ENCODE peak calls at places on chromosome 16, in nine cellular contexts. B is CD4-positive, alpha-beta T cell; E is activated CD4-positive, CD25-positive, alpha-beta regulatory T cell treated with anti-CD3 and anti-CD28 coated beads, Interleukin-2, amount 50 U/mL, for 16 hours; G is GM04503; C is stimulated activated CD8-positive, alpha-beta memory T cell treated with anti-CD3 and anti-CD28 coated beads, Interleukin-7, amount 100 ng/mL, for 1 hour; Z is erythroblast; Y is activated CD4-positive, alpha-beta T cell treated with anti-CD3 and anti-CD28 coated beads, Interleukin-2, amount 10 ng/mL, durations not matched to agents 7 days and 5 days; P is DMS 273 treated with DMSO at 0.1 percent for 48 hours; U is HT1080. M is an unnamed sample.

GRCh38 chr16:57301126-57301817 is 16.8 kb upstream of the PLLP start:
- DNase-seq in B (no peak), E (no peak), G (no peak), C (no peak), Z (no peak), Y (no peak), P (no peak), U (no peak), M (no peak)

GRCh38 chr16:72400257-72401078 is 228.5 kb upstream of the PMFBP1 start:
- DNase-seq in B (peak), E (peak), G (no peak), C (no peak), Z (peak), Y (peak), P (peak), U (peak), M (no peak)

GRCh38 chr16:1164975-1165374 is 12.1 kb downstream of the CACNA1H start:
- DNase-seq in B (no peak), E (no peak), G (no peak), C (no peak), Z (no peak), Y (no peak), P (no peak), U (no peak), M (no peak)

GRCh38 chr16:51831595-51832352 is 680.7 kb upstream of the SALL1 start:
- DNase-seq in B (no peak), E (no peak), G (no peak), C (no peak), Z (no peak), Y (no peak), P (no peak), U (no peak), M (no peak)

GRCh38 chr16:51535591-51535990 is 384.5 kb upstream of the SALL1 start:
- DNase-seq in B (no peak), E (no peak), G (no peak), C (no peak), Z (no peak), Y (no peak), P (no peak), U (no peak), M (no peak)

GRCh38 chr16:794091-794842 is 5.8 kb downstream of the CHTF18 start:
- DNase-seq in B (no peak), E (no peak), G (no peak), C (no peak), Z (no peak), Y (no peak), P (no peak), U (no peak), M (no peak)

GRCh38 chr16:80176114-80176513 is 364.7 kb upstream of the DYNLRB2 start:
- DNase-seq in B (no peak), E (no peak), G (peak), C (no peak), Z (no peak), Y (no peak), P (no peak), U (peak), M (no peak)

GRCh38 chr16:58684001-58684353 is 593 bp downstream of the SLC38A7 start:
- DNase-seq in B (no peak), E (no peak), G (no peak), C (no peak), Z (peak), Y (no peak), P (no peak), U (no peak), M (no peak)

GRCh38 chr16:50386819-50387218 is 18.0 kb upstream of the BRD7 start:
- DNase-seq in B (no peak), E (no peak), G (no peak), C (no peak), Z (no peak), Y (no peak), P (peak), U (no peak), M (no peak)

GRCh38 chr16:14104066-14104465 is 32.9 kb downstream of the MRTFB start:
- DNase-seq in B (no peak), E (no peak), G (no peak), C (no peak), Z (no peak), Y (no peak), P (no peak), U (no peak), M (no peak)

GRCh38 chr16:78742501-78743283 is 643.2 kb downstream of the WWOX start:
- DNase-seq in B (peak), E (peak), G (no peak), C (peak), Z (peak), Y (peak), P (no peak), U (peak), M (no peak)

GRCh38 chr16:83925957-83926725 is 26.9 kb upstream of the OSGIN1 start:
- DNase-seq in B (no peak), E (no peak), G (no peak), C (no peak), Z (no peak), Y (no peak), P (no peak), U (no peak), M (no peak)

GRCh38 chr16:23423496-23424049 is 29.4 kb downstream of the COG7 start:
- DNase-seq in B (no peak), E (no peak), G (peak), C (no peak), Z (no peak), Y (no peak), P (peak), U (peak), M (no peak)

GRCh38 chr16:52929478-52929877 is 123.2 kb downstream of the CHD9NB start:
- DNase-seq in B (no peak), E (no peak), G (no peak), C (no peak), Z (no peak), Y (no peak), P (no peak), U (no peak), M (no peak)

GRCh38 chr16:30534368-30535105 is at the start of gene ZNF747:
- DNase-seq in B (peak), E (peak), G (no peak), C (peak), Z (peak), Y (peak), P (peak), U (peak), M (peak)

GRCh38 chr16:13110124-13110796 is 208.9 kb downstream of the SHISA9 start:
- DNase-seq in B (no peak), E (no peak), G (peak), C (no peak), Z (no peak), Y (no peak), P (no peak), U (peak), M (no peak)

GRCh38 chr16:66824006-66824405 is 6.8 kb downstream of the NAE1 start:
- DNase-seq in B (no peak), E (no peak), G (no peak), C (no peak), Z (no peak), Y (no peak), P (no peak), U (no peak), M (no peak)

GRCh38 chr16:73956592-73957495 is 339.8 kb upstream of the PSMD7 start:
- DNase-seq in B (no peak), E (no peak), G (peak), C (no peak), Z (peak), Y (peak), P (peak), U (peak), M (peak)

GRCh38 chr16:56743840-56744239 is 13.9 kb downstream of the NUP93 start:
- DNase-seq in B (no peak), E (no peak), G (peak), C (no peak), Z (no peak), Y (no peak), P (no peak), U (peak), M (no peak)

GRCh38 chr16:30142672-30143346 is 19.8 kb upstream of the MAPK3 start:
- DNase-seq in B (no peak), E (no peak), G (no peak), C (no peak), Z (peak), Y (peak), P (no peak), U (no peak), M (peak)

GRCh38 chr16:19549688-19550087 is 5.8 kb upstream of the VPS35L start:
- DNase-seq in B (no peak), E (no peak), G (no peak), C (no peak), Z (no peak), Y (no peak), P (no peak), U (no peak), M (no peak)

GRCh38 chr16:67561824-67562525 is 351 bp upstream of the CTCF start:
- DNase-seq in B (peak), E (peak), G (peak), C (peak), Z (peak), Y (peak), P (peak), U (peak), M (peak)

GRCh38 chr16:11677451-11677951 is 9.2 kb downstream of the SNN start:
- DNase-seq in B (no peak), E (no peak), G (no peak), C (no peak), Z (no peak), Y (no peak), P (no peak), U (peak), M (no peak)

GRCh38 chr16:25257504-25257955 is at the start of gene ZKSCAN2:
- DNase-seq in B (peak), E (peak), G (peak), C (peak), Z (peak), Y (peak), P (peak), U (peak), M (peak)

GRCh38 chr16:57617604-57618111 is 10.8 kb upstream of the ADGRG1 start:
- DNase-seq in B (no peak), E (no peak), G (no peak), C (no peak), Z (no peak), Y (no peak), P (no peak), U (no peak), M (no peak)

GRCh38 chr16:77963185-77964044 is 58.9 kb upstream of the CLEC3A start:
- DNase-seq in B (no peak), E (no peak), G (no peak), C (no peak), Z (no peak), Y (no peak), P (no peak), U (no peak), M (no peak)

GRCh38 chr16:28133666-28134065 is 70.2 kb upstream of the GSG1L start:
- DNase-seq in B (no peak), E (no peak), G (no peak), C (no peak), Z (no peak), Y (no peak), P (no peak), U (no peak), M (no peak)